ENCODE peak calls at places on chromosomes 13 and 19, in seven cellular contexts. R is occipital lobe; I is activated T-helper 1 cell treated with anti-CD3 and anti-CD28 coated beads, Interleukin-2, amount 50 U/mL, for 16 hours; V is AG08396; M is CD4-positive, alpha-beta T cell; J is neuronal stem cell; X is NCI-H2081. A is an unnamed sample.

GRCh38 chr19:855566-856120 is 3.5 kb downstream of the ELANE start:
- DNase-seq in R (no peak), I (no peak), V (no peak), M (no peak), J (no peak), X (no peak), A (no peak)

GRCh38 chr19:18205180-18205915 is 1.5 kb upstream of the RAB3A start:
- DNase-seq in R (peak; percentile 75), I (peak; percentile 32), V (peak; percentile 78), M (peak; percentile 48), J (no peak), X (peak; percentile 46), A (peak; percentile 74)

GRCh38 chr13:63948045-63948444 is 2532.4 kb upstream of the PCDH20 start:
- DNase-seq in R (no peak), I (no peak), V (no peak), M (no peak), J (no peak), X (no peak), A (no peak)

GRCh38 chr13:28744091-28744536 is 25.3 kb upstream of the SLC46A3 start:
- DNase-seq in R (no peak), I (no peak), V (peak; percentile 27), M (no peak), J (no peak), X (no peak), A (no peak)

GRCh38 chr19:18000480-18000980 is 7.4 kb upstream of the ARRDC2 start:
- DNase-seq in R (no peak), I (no peak), V (no peak), M (no peak), J (no peak), X (no peak), A (no peak)

GRCh38 chr19:10102787-10103236 is 334 bp upstream of the ANGPTL6 start:
- DNase-seq in R (no peak), I (no peak), V (no peak), M (no peak), J (no peak), X (no peak), A (no peak)

GRCh38 chr13:41408061-41408460 is 49.3 kb upstream of the RGCC start:
- DNase-seq in R (no peak), I (no peak), V (no peak), M (no peak), J (no peak), X (no peak), A (no peak)

GRCh38 chr13:22082437-22083100 is 411.7 kb downstream of the FGF9 start:
- DNase-seq in R (no peak), I (no peak), V (no peak), M (no peak), J (no peak), X (no peak), A (no peak)

A was measured in ecto neural progenitor cell.